ENCODE peak calls at places on chromosomes 11 and 22, in nine cellular contexts. A is heart right ventricle; S is tibial nerve; Z is brain microvascular endothelial cell; X is kidney; R is dorsolateral prefrontal cortex; H is lower lobe of right lung; T is CD8-positive, alpha-beta T cell; E is WERI-Rb-1. N is an unnamed sample.

GRCh38 chr11:132114185-132114584 is 743.8 kb downstream of the NTM start:
- DNase-seq in A (peak), S (no peak), Z (no peak), X (no peak), R (peak), H (no peak), T (no peak), E (peak), N (no peak)

GRCh38 chr11:114472661-114473060 is 33.4 kb downstream of the REXO2 start:
- DNase-seq in A (no peak), S (no peak), Z (no peak), X (no peak), R (no peak), H (no peak), T (no peak), E (no peak), N (no peak)

GRCh38 chr11:55942785-55943392 is 6.7 kb upstream of the OR5I1 start:
- DNase-seq in A (no peak), S (no peak), Z (peak), X (no peak), R (no peak), H (no peak), T (no peak), E (no peak), N (no peak)

GRCh38 chr11:126829716-126830115 is 170.9 kb downstream of the KIRREL3 start:
- DNase-seq in A (no peak), S (no peak), Z (no peak), X (no peak), R (no peak), H (no peak), T (no peak), E (no peak), N (no peak)

GRCh38 chr11:65915821-65916251 is 3.0 kb downstream of the C11orf68 start:
- DNase-seq in A (peak), S (peak), Z (peak), X (peak), R (no peak), H (peak), T (no peak), E (no peak), N (peak)

GRCh38 chr11:282171-282570 is 4.0 kb downstream of the NLRP6 start:
- DNase-seq in A (no peak), S (peak), Z (no peak), X (peak), R (no peak), H (no peak), T (no peak), E (no peak), N (no peak)

GRCh38 chr22:48313156-48313555 is 1514.5 kb downstream of the BRD1 start:
- DNase-seq in A (no peak), S (no peak), Z (no peak), X (no peak), R (no peak), H (no peak), T (no peak), E (no peak), N (no peak)

GRCh38 chr11:104275992-104276391 is 112.0 kb upstream of the PDGFD start:
- DNase-seq in A (no peak), S (no peak), Z (no peak), X (no peak), R (no peak), H (no peak), T (no peak), E (no peak), N (no peak)

GRCh38 chr22:38327396-38327795 is 10.2 kb upstream of the CSNK1E start:
- DNase-seq in A (no peak), S (no peak), Z (no peak), X (no peak), R (no peak), H (no peak), T (no peak), E (no peak), N (no peak)

GRCh38 chr11:27722117-27722844 is 22.0 kb upstream of the BDNF start:
- DNase-seq in A (no peak), S (no peak), Z (peak), X (peak), R (no peak), H (no peak), T (no peak), E (peak), N (no peak)

GRCh38 chr11:93570759-93571413 is 27.7 kb upstream of the SMCO4 start:
- DNase-seq in A (peak), S (no peak), Z (peak), X (no peak), R (no peak), H (no peak), T (no peak), E (no peak), N (no peak)

GRCh38 chr22:27252282-27253049 is 549.1 kb downstream of the MN1 start:
- DNase-seq in A (no peak), S (no peak), Z (peak), X (no peak), R (no peak), H (no peak), T (no peak), E (no peak), N (no peak)

GRCh38 chr11:120400564-120401364 is 64.6 kb downstream of the ARHGEF12 start:
- DNase-seq in A (peak), S (no peak), Z (peak), X (no peak), R (no peak), H (no peak), T (no peak), E (no peak), N (no peak)

GRCh38 chr11:69217276-69218105 is 61.8 kb downstream of the SMIM38 start:
- DNase-seq in A (no peak), S (no peak), Z (no peak), X (no peak), R (no peak), H (no peak), T (peak), E (no peak), N (no peak)

GRCh38 chr11:36165638-36166389 is 123.4 kb downstream of the COMMD9 start:
- DNase-seq in A (no peak), S (no peak), Z (no peak), X (no peak), R (no peak), H (no peak), T (no peak), E (no peak), N (no peak)

GRCh38 chr22:41261541-41262249 is 21.0 kb upstream of the CHADL start:
- DNase-seq in A (no peak), S (no peak), Z (no peak), X (no peak), R (no peak), H (no peak), T (no peak), E (no peak), N (no peak)

GRCh38 chr22:37891926-37892325 is 14.2 kb upstream of the MICALL1 start:
- DNase-seq in A (no peak), S (no peak), Z (no peak), X (no peak), R (no peak), H (no peak), T (no peak), E (no peak), N (no peak)

GRCh38 chr22:47332246-47332980 is 570.0 kb downstream of the TBC1D22A start:
- DNase-seq in A (no peak), S (no peak), Z (no peak), X (peak), R (no peak), H (no peak), T (no peak), E (no peak), N (no peak)

GRCh38 chr22:30195245-30196140 is 51.1 kb downstream of the LIF start:
- DNase-seq in A (peak), S (no peak), Z (peak), X (no peak), R (no peak), H (no peak), T (no peak), E (no peak), N (no peak)

GRCh38 chr22:40216041-40216756 is 38.5 kb downstream of the TNRC6B start:
- DNase-seq in A (no peak), S (no peak), Z (no peak), X (no peak), R (no peak), H (no peak), T (peak), E (no peak), N (no peak)

GRCh38 chr22:31646186-31647019 is 15.6 kb downstream of the PISD start:
- DNase-seq in A (no peak), S (no peak), Z (peak), X (peak), R (no peak), H (no peak), T (no peak), E (no peak), N (no peak)

DNA sequence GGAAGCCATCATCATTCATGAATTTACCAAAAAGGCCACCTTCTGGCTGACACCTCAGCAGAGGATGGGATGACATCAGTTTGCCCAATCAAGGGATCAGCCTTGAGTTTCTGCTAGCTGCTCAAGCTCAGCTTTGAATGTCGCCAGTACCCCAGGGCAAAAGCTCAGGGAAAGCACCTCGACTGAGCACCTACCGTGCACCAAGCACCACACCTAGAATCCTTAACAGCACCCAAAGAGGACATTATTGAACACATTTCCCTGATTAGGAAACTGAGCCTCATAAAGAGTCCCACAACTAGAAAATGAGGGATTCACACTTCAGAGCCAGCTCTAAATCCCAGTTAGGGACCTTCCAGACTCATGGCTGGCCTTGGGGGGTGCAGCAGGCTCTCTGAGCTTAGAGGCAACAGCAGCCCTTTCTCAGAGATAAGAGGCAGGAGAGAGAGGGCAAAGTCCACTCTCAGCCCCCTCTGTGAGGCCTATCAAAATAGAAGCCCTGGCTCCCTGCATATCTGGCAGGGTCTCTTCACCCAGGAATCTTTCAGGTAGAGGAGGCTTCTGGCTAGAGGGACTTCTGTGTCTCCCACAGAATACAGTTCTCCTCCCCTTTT is 13.4 kb upstream of the DAGLA start:
- DNase-seq in A (no peak), S (no peak), Z (no peak), X (no peak), R (no peak), H (no peak), T (no peak), E (no peak), N (no peak)
- H3K27ac ChIP-seq in A (no peak), S (no peak), Z (no peak), X (no peak), R (no peak), H (no peak), T (no peak), E (no peak), N (no peak)

DNA sequence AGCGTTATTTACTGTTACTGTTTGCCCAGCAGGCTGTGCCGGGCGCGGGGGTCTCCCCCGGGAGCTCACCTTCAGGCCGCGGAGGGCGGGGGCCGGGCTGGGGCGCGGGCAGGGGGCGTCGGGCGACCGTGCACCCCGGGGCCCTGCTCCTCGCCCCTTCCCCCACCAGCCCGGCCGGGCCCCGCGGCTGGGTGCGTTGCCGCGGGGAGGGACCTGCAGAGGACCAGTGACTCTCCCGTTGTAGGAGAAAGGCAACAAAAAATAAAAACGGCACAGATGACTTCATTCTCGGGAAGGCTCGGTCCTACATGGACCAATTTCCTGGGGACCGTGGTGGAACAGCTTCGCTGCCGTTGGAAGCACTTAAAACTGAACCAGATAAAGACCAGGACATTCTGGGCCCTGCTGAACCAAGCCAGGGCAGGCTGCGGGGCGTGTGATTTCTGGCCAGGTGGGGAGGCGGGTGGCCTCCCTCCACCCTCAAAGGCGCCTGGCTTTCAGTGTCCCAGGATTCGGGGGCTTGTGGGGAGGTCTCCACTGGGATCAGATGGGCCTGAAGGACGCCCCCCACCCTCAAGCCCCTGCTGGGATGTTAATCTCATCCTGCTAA is 57.3 kb downstream of the IGLL1 start:
- DNase-seq in A (peak), S (no peak), Z (no peak), X (peak), R (no peak), H (peak), T (no peak), E (peak), N (no peak)
- H3K4me3 ChIP-seq in A (peak), S (peak), Z (peak), X (no peak), R (peak), H (peak), T (no peak), E (no peak), N (peak)

GRCh38 chr22:44325718-44326548 is 13.2 kb upstream of the SHISAL1 start:
- DNase-seq in A (no peak), S (no peak), Z (no peak), X (no peak), R (no peak), H (no peak), T (no peak), E (no peak), N (no peak)
- TF ChIP-seq CTCF in A (peak), S (peak), Z (peak), X (no peak), R (peak), H (peak), T (no peak), E (peak), N (no peak)

GRCh38 chr11:9711454-9712307 is 47.8 kb downstream of the SWAP70 start:
- DNase-seq in A (no peak), S (no peak), Z (no peak), X (no peak), R (no peak), H (no peak), T (no peak), E (no peak), N (no peak)

GRCh38 chr11:9710223-9710622 is 46.3 kb downstream of the SWAP70 start:
- DNase-seq in A (no peak), S (no peak), Z (no peak), X (no peak), R (no peak), H (no peak), T (no peak), E (no peak), N (no peak)

GRCh38 chr11:9714540-9714939 is 50.7 kb downstream of the SWAP70 start:
- DNase-seq in A (no peak), S (no peak), Z (no peak), X (no peak), R (no peak), H (no peak), T (no peak), E (no peak), N (no peak)

GRCh38 chr11:9708544-9708943 is 44.7 kb downstream of the SWAP70 start:
- DNase-seq in A (no peak), S (no peak), Z (no peak), X (no peak), R (no peak), H (no peak), T (no peak), E (no peak), N (no peak)

DNA sequence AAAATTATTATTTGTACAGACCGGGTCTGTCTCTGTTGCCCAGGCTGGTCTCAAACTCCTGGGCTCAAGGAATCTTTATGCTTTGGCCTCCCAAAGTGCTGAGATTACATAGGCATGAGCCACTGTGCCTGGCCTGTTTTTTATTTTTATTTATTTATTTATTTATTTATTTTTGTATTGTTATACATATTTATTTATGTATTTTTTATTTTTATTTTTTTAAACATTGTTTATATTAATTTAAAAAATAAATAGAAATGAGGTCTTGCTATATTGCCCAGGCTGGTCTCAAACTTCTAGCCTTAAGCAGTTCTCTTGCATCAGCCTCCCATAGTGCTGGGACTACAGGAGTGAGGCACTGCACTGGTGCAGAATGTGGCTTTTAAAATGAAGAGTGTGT is 47.0 kb downstream of the SWAP70 start:
- DNase-seq in A (no peak), S (no peak), Z (no peak), X (no peak), R (no peak), H (no peak), T (no peak), E (no peak), N (no peak)
- H3K27ac ChIP-seq in A (no peak), S (no peak), Z (no peak), X (no peak), R (no peak), H (no peak), T (no peak), E (no peak), N (no peak)

GRCh38 chr22:50672471-50673230 is at the start of gene SHANK3:
- DNase-seq in A (peak), S (no peak), Z (no peak), X (peak), R (no peak), H (peak), T (no peak), E (no peak), N (no peak)

GRCh38 chr22:50674606-50675552 is 2.3 kb downstream of the SHANK3 start:
- DNase-seq in A (no peak), S (no peak), Z (no peak), X (peak), R (no peak), H (peak), T (peak), E (peak), N (no peak)

GRCh38 chr22:50675553-50676199 is 3.1 kb downstream of the SHANK3 start:
- DNase-seq in A (no peak), S (no peak), Z (no peak), X (no peak), R (no peak), H (no peak), T (peak), E (no peak), N (no peak)

GRCh38 chr22:50673231-50674126 is 856 bp downstream of the SHANK3 start:
- DNase-seq in A (no peak), S (no peak), Z (no peak), X (no peak), R (no peak), H (no peak), T (no peak), E (no peak), N (no peak)

DNA sequence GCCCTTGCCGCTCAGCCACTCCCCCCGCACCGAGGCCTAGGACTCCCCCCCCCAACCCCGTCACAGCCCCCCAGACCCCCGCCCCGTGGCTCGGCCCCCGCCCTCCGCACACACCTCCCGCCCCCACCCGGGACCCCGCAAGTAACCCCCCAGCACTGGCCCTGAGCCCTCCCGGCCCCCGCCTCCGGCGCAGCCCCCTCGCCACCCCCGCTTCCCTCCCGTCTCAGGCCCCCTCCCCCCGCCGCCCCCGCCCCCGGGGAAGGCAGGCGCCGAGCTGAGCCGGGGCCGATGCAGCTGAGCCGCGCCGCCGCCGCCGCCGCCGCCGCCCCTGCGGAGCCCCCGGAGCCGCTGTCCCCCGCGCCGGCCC is 1.5 kb downstream of the SHANK3 start:
- DNase-seq in A (no peak), S (no peak), Z (no peak), X (no peak), R (no peak), H (no peak), T (no peak), E (no peak), N (no peak)
- H3K4me3 ChIP-seq in A (peak), S (peak), Z (no peak), X (no peak), R (peak), H (peak), T (no peak), E (peak), N (peak)

GRCh38 chr11:121757480-121758125 is 304.8 kb upstream of the SORL1-AS1 start:
- DNase-seq in A (no peak), S (no peak), Z (no peak), X (no peak), R (no peak), H (no peak), T (no peak), E (no peak), N (no peak)
- TF ChIP-seq CTCF in A (no peak), S (no peak), Z (no peak), X (no peak), R (no peak), H (no peak), T (no peak), E (no peak), N (no peak)

N was measured in thoracic aorta.